ENCODE peak calls at places on chromosomes 5 and 9, in six cellular contexts. H, M, C, J, T and U are unnamed samples. For H3K79me2, the result is how much of the 10 kb centered on the place peaks cover.

GRCh38 chr5:150993422-150993821 is 27.0 kb upstream of the GPX3 start:
- DNase-seq in C (no peak), H (no peak), M (no peak), J (no peak), T (no peak), U (no peak)

GRCh38 chr9:132672413-132672690 is 2.1 kb downstream of the GTF3C4 start:
- DNase-seq in J (peak), C (no peak), H (no peak), T (no peak), M (no peak), U (no peak)

GRCh38 chr5:137792291-137792690 is 38.1 kb upstream of the HNRNPA0 start:
- DNase-seq in H (no peak), M (no peak), J (no peak), T (no peak), C (no peak), U (no peak)

GRCh38 chr9:36721846-36722588 is 149.3 kb downstream of the MELK start:
- DNase-seq in M (peak), C (no peak), T (no peak), J (no peak), H (no peak), U (no peak)

GRCh38 chr9:81417885-81418284 is 271.5 kb downstream of the TLE1 start:
- DNase-seq in T (no peak), H (no peak), J (no peak), C (no peak), M (no peak), U (no peak)

GRCh38 chr5:7629559-7629958 is 221.4 kb downstream of the CFAP90 start:
- DNase-seq in H (no peak), J (no peak), M (no peak), C (no peak), T (no peak), U (peak)

GRCh38 chr9:96449522-96449843 is 486 bp upstream of the HABP4 start:
- DNase-seq in H (no peak), C (no peak), T (peak), M (no peak), J (no peak), U (no peak)

GRCh38 chr9:75146229-75146628 is 57.9 kb downstream of the OSTF1 start:
- DNase-seq in T (no peak), C (no peak), J (no peak), H (no peak), M (peak), U (no peak)

GRCh38 chr5:149735066-149735465 is 5.0 kb downstream of the PPARGC1B start:
- DNase-seq in H (no peak), M (no peak), T (peak), C (no peak), J (peak), U (no peak)

GRCh38 chr9:16563446-16563845 is 307.0 kb downstream of the BNC2 start:
- DNase-seq in C (no peak), M (no peak), H (no peak), J (no peak), T (no peak), U (no peak)

GRCh38 chr9:34125681-34126206 is 754 bp downstream of the DCAF12 start:
- DNase-seq in J (peak), M (peak), C (no peak), T (peak), H (no peak), U (peak)

GRCh38 chr9:138023394-138024124 is 146.0 kb downstream of the CACNA1B start:
- DNase-seq in C (no peak), H (no peak), M (no peak), T (peak), J (no peak), U (no peak)
- TF ChIP-seq EZH2phosphoT487 in C (no peak), H (no peak), M (no peak), T (no peak), J (no peak), U (no peak)

GRCh38 chr9:21993893-21994525 is at the start of gene CDKN2A:
- DNase-seq in T (peak), H (peak), C (no peak), J (peak), M (peak), U (no peak)

GRCh38 chr9:21988056-21988990 is 5.9 kb downstream of the CDKN2A start:
- DNase-seq in M (no peak), T (no peak), C (no peak), J (no peak), H (no peak), U (no peak)

GRCh38 chr9:21993007-21993406 is 1.2 kb downstream of the CDKN2A start:
- DNase-seq in J (no peak), H (no peak), C (no peak), M (no peak), T (no peak), U (no peak)

GRCh38 chr9:21989440-21990189 is 4.6 kb downstream of the CDKN2A start:
- DNase-seq in J (no peak), T (peak), C (no peak), M (peak), H (no peak), U (no peak)

GRCh38 chr9:21991039-21991959 is 2.9 kb downstream of the CDKN2A start:
- DNase-seq in H (peak), C (no peak), J (no peak), T (no peak), M (no peak), U (no peak)
- H3K79me2 ChIP-seq in H (half or more), C (half or more), J (half or more), T (under half), M (under half), U (under half)

DNA sequence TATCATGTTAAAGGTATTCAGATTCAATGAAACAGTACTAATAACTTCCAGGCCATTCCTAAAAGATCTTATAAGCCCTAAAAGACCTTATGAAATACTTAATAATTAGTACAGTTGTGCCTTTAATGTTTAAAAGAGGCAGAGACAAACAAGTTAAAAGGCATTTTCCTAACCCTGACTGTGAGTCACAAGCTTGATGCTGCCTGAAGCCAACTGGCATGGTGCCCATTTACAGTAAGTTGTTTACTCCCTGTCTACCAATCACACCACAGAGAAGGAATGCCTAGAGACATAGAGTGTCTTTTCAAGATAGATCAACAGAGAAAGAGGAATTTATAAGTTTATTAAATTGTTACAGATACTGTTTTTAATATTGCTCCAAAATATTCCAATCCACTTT is 47.8 kb downstream of the NR3C1 start:
- DNase-seq in M (peak), J (peak), H (no peak), T (no peak), C (peak), U (no peak)
- TF ChIP-seq EZH2phosphoT487 in M (no peak), J (no peak), H (no peak), T (no peak), C (no peak), U (no peak)

DNA sequence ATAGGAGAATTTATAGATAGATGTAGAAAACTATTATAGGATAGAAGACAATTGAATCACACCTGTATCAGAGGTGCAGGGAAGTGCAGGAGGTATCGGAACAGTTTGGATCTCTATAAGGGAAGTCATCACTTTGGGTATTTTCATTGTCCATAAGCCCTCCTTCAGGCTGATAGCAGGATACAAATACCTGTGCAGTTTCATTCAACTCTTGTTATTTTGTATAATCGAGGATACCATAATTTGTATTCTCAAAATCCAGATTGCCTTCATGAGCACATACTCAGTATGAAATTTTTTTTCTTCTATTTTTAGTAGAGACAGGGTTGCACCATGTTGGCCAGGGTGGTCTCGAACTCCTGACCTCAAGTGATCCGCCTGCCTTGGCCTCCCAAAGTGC is 289.1 kb downstream of the AOPEP start:
- DNase-seq in M (no peak), T (no peak), J (no peak), C (no peak), H (no peak), U (no peak)
- H3K79me2 ChIP-seq in M (half or more), T (under half), J (under half), C (under half), H (under half), U (under half)

DNA sequence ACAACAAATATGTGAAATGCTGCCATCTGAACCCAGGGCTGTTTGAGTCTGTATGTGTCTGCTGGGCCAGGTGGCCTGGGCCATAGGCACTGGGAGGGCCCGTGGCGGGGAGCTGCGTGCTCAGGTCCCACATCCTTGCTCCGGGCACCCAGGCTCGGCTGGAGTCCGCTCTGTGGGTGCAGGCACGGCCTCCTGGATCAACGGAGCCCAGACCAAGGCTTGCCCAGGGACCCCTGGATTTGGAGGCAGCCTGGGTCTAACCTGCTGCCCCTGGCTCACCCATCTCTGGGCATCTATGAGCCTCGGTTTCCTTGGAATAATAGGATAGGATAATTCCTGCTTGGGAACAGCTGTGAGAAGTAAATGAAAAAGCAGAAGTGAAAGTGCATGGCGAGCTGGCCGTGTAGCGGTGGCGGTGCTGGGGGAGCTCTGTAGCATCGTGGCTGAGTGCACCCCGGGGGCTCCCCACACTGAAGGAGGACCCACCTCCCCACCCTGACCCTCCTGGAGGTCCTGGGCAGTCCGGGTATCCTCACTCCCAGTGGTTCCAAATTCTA is 1.2 kb downstream of the CDHR2 start:
- DNase-seq in T (no peak), M (no peak), C (no peak), J (no peak), H (peak), U (peak)
- TF ChIP-seq EZH2phosphoT487 in T (no peak), M (no peak), C (no peak), J (no peak), H (no peak), U (no peak)

GRCh38 chr5:157545911-157546310 is 29.7 kb downstream of the ADAM19 start:
- DNase-seq in J (no peak), T (no peak), C (no peak), M (no peak), H (peak), U (no peak)

GRCh38 chr5:157546456-157547100 is 29.0 kb downstream of the ADAM19 start:
- DNase-seq in T (no peak), J (no peak), M (peak), H (no peak), C (no peak), U (no peak)

GRCh38 chr5:157543825-157544622 is 31.6 kb downstream of the ADAM19 start:
- DNase-seq in M (peak), C (no peak), J (no peak), H (no peak), T (no peak), U (no peak)

GRCh38 chr5:157542282-157542966 is 33.2 kb downstream of the ADAM19 start:
- DNase-seq in C (no peak), H (no peak), J (no peak), M (no peak), T (no peak), U (no peak)

DNA sequence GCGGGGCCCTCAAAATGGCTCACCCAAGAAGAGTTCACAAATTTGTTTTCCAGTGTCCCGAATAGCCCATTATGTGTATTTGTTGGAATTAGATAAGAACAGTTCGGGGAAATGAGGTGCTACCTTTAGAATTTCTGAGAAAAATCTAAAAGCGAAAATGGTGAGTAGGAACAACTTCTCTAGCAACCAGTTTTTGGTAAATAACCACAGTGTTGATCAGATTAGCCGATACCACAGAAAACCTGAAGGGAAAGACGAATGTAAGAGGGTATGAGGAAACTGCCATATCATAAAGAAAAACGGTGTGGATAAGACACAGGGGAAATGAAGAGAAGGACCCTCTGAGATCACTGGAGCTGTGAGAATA is 31.0 kb downstream of the ADAM19 start:
- DNase-seq in C (no peak), T (no peak), H (no peak), J (no peak), M (no peak), U (no peak)
- H3K79me2 ChIP-seq in C (half or more), T (under half), H (under half), J (half or more), M (half or more), U (under half)

GRCh38 chr9:136231478-136232297 is 13.9 kb downstream of the QSOX2 start:
- DNase-seq in J (no peak), T (no peak), M (no peak), C (no peak), H (no peak), U (no peak)
- TF ChIP-seq EZH2phosphoT487 in J (no peak), T (no peak), M (no peak), C (no peak), H (no peak), U (no peak)

DNA sequence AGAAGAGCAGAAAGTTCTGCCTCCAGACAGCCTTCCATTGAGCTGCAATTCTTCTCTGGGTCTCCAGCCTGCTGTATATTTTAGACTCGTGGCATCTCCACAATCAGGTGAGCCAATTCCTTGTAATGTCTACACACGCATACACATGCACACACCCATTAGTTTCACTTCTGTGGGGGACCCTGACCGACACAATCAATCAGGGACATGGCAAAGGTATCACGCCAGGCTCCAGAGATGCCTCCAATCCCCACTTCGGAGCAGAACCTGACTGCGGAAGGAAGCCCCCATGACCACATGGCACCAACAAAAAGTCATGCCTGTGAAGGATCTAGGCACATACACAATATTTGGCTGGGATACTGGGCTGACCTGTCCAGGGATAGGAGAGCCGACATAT is 21.4 kb downstream of the SEMA4D start:
- DNase-seq in H (no peak), J (no peak), M (no peak), C (no peak), T (no peak), U (no peak)
- H3K79me2 ChIP-seq in H (under half), J (under half), M (under half), C (under half), T (half or more), U (half or more)

GRCh38 chr5:122195784-122196394 is 66.5 kb downstream of the ZNF474 start:
- DNase-seq in H (peak), M (peak), J (peak), C (peak), T (peak), U (peak)
- TF ChIP-seq EZH2phosphoT487 in H (no peak), M (no peak), J (no peak), C (no peak), T (no peak), U (no peak)